ENCODE peak calls at places on chromosome 12, in ten cellular contexts. One of them, this sample, is unnamed.

GRCh38 chr12:67807808-67808207 is 159.3 kb downstream of the DYRK2 start:
- DNase-seq in HepG2: no peak
- DNase-seq in GM12878: no peak
- DNase-seq in A549: no peak
- DNase-seq in WTC11: no peak
- DNase-seq in HCT116: no peak
- DNase-seq in endothelial cell of umbilical vein: no peak
- DNase-seq in SK-N-SH: no peak
- DNase-seq in H1: no peak
- DNase-seq in K562: no peak
- DNase-seq in this sample: no peak

GRCh38 chr12:101713059-101713682 is 15.7 kb downstream of the CHPT1 start:
- DNase-seq in endothelial cell of umbilical vein: no peak
- DNase-seq in HepG2: peak
- DNase-seq in H1: no peak
- DNase-seq in WTC11: no peak
- DNase-seq in K562: no peak
- DNase-seq in SK-N-SH: no peak
- DNase-seq in HCT116: no peak
- DNase-seq in GM12878: no peak
- DNase-seq in A549: no peak
- DNase-seq in this sample: no peak

GRCh38 chr12:4807116-4807783 is 87.0 kb downstream of the GALNT8 start:
- DNase-seq in SK-N-SH: no peak
- DNase-seq in endothelial cell of umbilical vein: no peak
- DNase-seq in A549: no peak
- DNase-seq in H1: no peak
- DNase-seq in GM12878: no peak
- DNase-seq in HepG2: no peak
- DNase-seq in WTC11: no peak
- DNase-seq in HCT116: no peak
- DNase-seq in K562: no peak
- DNase-seq in this sample: no peak

GRCh38 chr12:110252716-110253115 is 28.3 kb upstream of the ATP2A2 start:
- DNase-seq in HCT116: no peak
- DNase-seq in GM12878: no peak
- DNase-seq in WTC11: no peak
- DNase-seq in K562: no peak
- DNase-seq in HepG2: no peak
- DNase-seq in SK-N-SH: peak
- DNase-seq in endothelial cell of umbilical vein: no peak
- DNase-seq in H1: no peak
- DNase-seq in A549: no peak
- DNase-seq in this sample: no peak

GRCh38 chr12:11705010-11705409 is 55.5 kb downstream of the ETV6 start:
- DNase-seq in K562: no peak
- DNase-seq in endothelial cell of umbilical vein: peak
- DNase-seq in SK-N-SH: no peak
- DNase-seq in WTC11: no peak
- DNase-seq in GM12878: no peak
- DNase-seq in A549: peak
- DNase-seq in HepG2: peak
- DNase-seq in H1: no peak
- DNase-seq in HCT116: no peak
- DNase-seq in this sample: peak

GRCh38 chr12:62250671-62251608 is 9.3 kb upstream of the USP15 start:
- DNase-seq in HepG2: no peak
- DNase-seq in A549: no peak
- DNase-seq in K562: peak
- DNase-seq in H1: no peak
- DNase-seq in WTC11: no peak
- DNase-seq in GM12878: peak
- DNase-seq in HCT116: no peak
- DNase-seq in SK-N-SH: no peak
- DNase-seq in endothelial cell of umbilical vein: no peak
- DNase-seq in this sample: peak

GRCh38 chr12:49521391-49521790 is 17.4 kb upstream of the KCNH3 start:
- DNase-seq in endothelial cell of umbilical vein: no peak
- DNase-seq in SK-N-SH: no peak
- DNase-seq in HCT116: no peak
- DNase-seq in K562: no peak
- DNase-seq in H1: no peak
- DNase-seq in GM12878: no peak
- DNase-seq in WTC11: no peak
- DNase-seq in A549: no peak
- DNase-seq in HepG2: no peak
- DNase-seq in this sample: no peak

GRCh38 chr12:13896063-13896626 is 85.3 kb downstream of the GRIN2B start:
- DNase-seq in endothelial cell of umbilical vein: no peak
- DNase-seq in SK-N-SH: no peak
- DNase-seq in A549: peak
- DNase-seq in HepG2: no peak
- DNase-seq in H1: no peak
- DNase-seq in WTC11: no peak
- DNase-seq in GM12878: no peak
- DNase-seq in K562: no peak
- DNase-seq in HCT116: no peak
- DNase-seq in this sample: no peak

GRCh38 chr12:93502802-93503623 is 35.7 kb downstream of the MRPL42 start:
- DNase-seq in WTC11: peak
- DNase-seq in SK-N-SH: peak
- DNase-seq in HepG2: peak
- DNase-seq in endothelial cell of umbilical vein: peak
- DNase-seq in A549: no peak
- DNase-seq in GM12878: no peak
- DNase-seq in K562: peak
- DNase-seq in HCT116: peak
- DNase-seq in H1: peak
- DNase-seq in this sample: peak

GRCh38 chr12:106885546-106886249 is 70.0 kb upstream of the TMEM263 start:
- DNase-seq in SK-N-SH: no peak
- DNase-seq in WTC11: no peak
- DNase-seq in A549: no peak
- DNase-seq in K562: no peak
- DNase-seq in HCT116: no peak
- DNase-seq in HepG2: no peak
- DNase-seq in endothelial cell of umbilical vein: no peak
- DNase-seq in GM12878: no peak
- DNase-seq in H1: no peak
- DNase-seq in this sample: no peak

GRCh38 chr12:83634726-83635267 is 948.1 kb downstream of the TMTC2 start:
- DNase-seq in WTC11: no peak
- DNase-seq in HepG2: no peak
- DNase-seq in HCT116: no peak
- DNase-seq in A549: no peak
- DNase-seq in H1: no peak
- DNase-seq in K562: no peak
- DNase-seq in SK-N-SH: no peak
- DNase-seq in GM12878: no peak
- DNase-seq in endothelial cell of umbilical vein: no peak
- DNase-seq in this sample: no peak

GRCh38 chr12:86042062-86042461 is 168.0 kb downstream of the NTS start:
- DNase-seq in A549: no peak
- DNase-seq in GM12878: no peak
- DNase-seq in WTC11: no peak
- DNase-seq in endothelial cell of umbilical vein: no peak
- DNase-seq in HepG2: no peak
- DNase-seq in K562: no peak
- DNase-seq in HCT116: no peak
- DNase-seq in H1: no peak
- DNase-seq in SK-N-SH: no peak
- DNase-seq in this sample: no peak

GRCh38 chr12:93164103-93164880 is 213.4 kb upstream of the NUDT4 start:
- DNase-seq in HepG2: peak
- DNase-seq in WTC11: no peak
- DNase-seq in GM12878: no peak
- DNase-seq in K562: no peak
- DNase-seq in HCT116: no peak
- DNase-seq in endothelial cell of umbilical vein: no peak
- DNase-seq in SK-N-SH: no peak
- DNase-seq in A549: no peak
- DNase-seq in H1: no peak
- DNase-seq in this sample: no peak

GRCh38 chr12:57874166-57875108 is 27.9 kb upstream of the CTDSP2 start:
- DNase-seq in endothelial cell of umbilical vein: no peak
- DNase-seq in A549: no peak
- DNase-seq in GM12878: no peak
- DNase-seq in SK-N-SH: no peak
- DNase-seq in WTC11: no peak
- DNase-seq in H1: no peak
- DNase-seq in HepG2: no peak
- DNase-seq in HCT116: no peak
- DNase-seq in K562: no peak
- DNase-seq in this sample: peak
- TF ChIP-seq MAX in endothelial cell of umbilical vein: no peak
- TF ChIP-seq MAX in A549: no peak
- TF ChIP-seq MAX in GM12878: no peak
- TF ChIP-seq MAX in SK-N-SH: no peak
- TF ChIP-seq MAX in WTC11: no peak
- TF ChIP-seq MAX in H1: no peak
- TF ChIP-seq MAX in HepG2: no peak
- TF ChIP-seq MAX in HCT116: no peak
- TF ChIP-seq MAX in K562: no peak
- TF ChIP-seq MAX in this sample: no peak

DNA sequence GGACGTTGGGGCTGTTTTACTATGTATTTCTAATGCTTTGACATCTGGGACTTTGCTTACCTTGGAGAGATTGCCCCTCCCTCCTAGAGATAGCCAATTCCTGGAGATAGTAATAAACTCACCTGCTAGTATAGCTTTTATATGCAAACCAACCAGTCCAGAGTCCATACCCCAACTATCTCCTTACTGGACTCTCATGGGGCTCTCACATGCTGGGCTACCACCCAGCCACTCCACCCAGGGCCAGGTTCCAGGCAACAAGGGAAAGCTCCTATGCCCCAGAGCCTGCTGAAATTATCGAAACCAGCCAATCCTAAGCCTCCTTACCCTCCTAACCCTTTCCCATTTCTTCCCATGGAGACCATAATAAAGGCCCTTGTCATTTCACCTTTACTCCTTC is 25.5 kb upstream of the MGP start:
- DNase-seq in A549: no peak
- DNase-seq in SK-N-SH: no peak
- DNase-seq in H1: no peak
- DNase-seq in WTC11: no peak
- DNase-seq in K562: no peak
- DNase-seq in HCT116: no peak
- DNase-seq in endothelial cell of umbilical vein: no peak
- DNase-seq in GM12878: no peak
- DNase-seq in HepG2: no peak
- DNase-seq in this sample: no peak
- TF ChIP-seq MAX in A549: no peak
- TF ChIP-seq MAX in SK-N-SH: no peak
- TF ChIP-seq MAX in H1: no peak
- TF ChIP-seq MAX in WTC11: no peak
- TF ChIP-seq MAX in K562: no peak
- TF ChIP-seq MAX in HCT116: no peak
- TF ChIP-seq MAX in endothelial cell of umbilical vein: no peak
- TF ChIP-seq MAX in GM12878: no peak
- TF ChIP-seq MAX in HepG2: no peak
- TF ChIP-seq MAX in this sample: no peak

GRCh38 chr12:117316336-117316735 is 45.1 kb downstream of the NOS1 start:
- DNase-seq in K562: no peak
- DNase-seq in HepG2: no peak
- DNase-seq in H1: no peak
- DNase-seq in endothelial cell of umbilical vein: no peak
- DNase-seq in SK-N-SH: no peak
- DNase-seq in A549: no peak
- DNase-seq in WTC11: no peak
- DNase-seq in HCT116: no peak
- DNase-seq in GM12878: no peak
- DNase-seq in this sample: no peak

GRCh38 chr12:117318591-117318990 is 42.8 kb downstream of the NOS1 start:
- DNase-seq in GM12878: no peak
- DNase-seq in HCT116: no peak
- DNase-seq in HepG2: no peak
- DNase-seq in A549: no peak
- DNase-seq in endothelial cell of umbilical vein: no peak
- DNase-seq in SK-N-SH: no peak
- DNase-seq in WTC11: no peak
- DNase-seq in K562: no peak
- DNase-seq in H1: no peak
- DNase-seq in this sample: no peak

GRCh38 chr12:117322428-117322827 is 39.0 kb downstream of the NOS1 start:
- DNase-seq in HCT116: no peak
- DNase-seq in endothelial cell of umbilical vein: no peak
- DNase-seq in GM12878: no peak
- DNase-seq in A549: no peak
- DNase-seq in H1: no peak
- DNase-seq in HepG2: no peak
- DNase-seq in K562: no peak
- DNase-seq in WTC11: no peak
- DNase-seq in SK-N-SH: no peak
- DNase-seq in this sample: no peak

DNA sequence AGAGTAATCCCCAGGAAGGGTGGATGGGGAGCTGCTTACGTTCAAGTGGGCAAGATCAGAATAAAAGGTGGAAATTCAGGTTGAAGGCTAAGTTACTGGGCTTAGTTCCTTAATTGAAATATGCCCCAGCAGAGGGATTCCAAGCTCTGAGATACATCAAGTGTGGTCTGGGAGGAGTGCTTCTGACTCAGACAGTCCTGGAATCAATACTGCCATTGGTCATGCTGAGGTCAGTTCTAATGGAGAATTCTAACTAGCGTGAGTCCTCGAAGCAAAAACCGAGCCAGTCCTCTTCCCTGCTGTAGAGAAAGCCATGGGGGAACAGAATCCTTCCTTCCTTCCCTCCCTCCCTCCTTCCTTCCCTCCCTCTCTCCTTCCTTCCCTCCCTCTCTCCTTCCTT is 39.9 kb downstream of the NOS1 start:
- DNase-seq in endothelial cell of umbilical vein: no peak
- DNase-seq in A549: no peak
- DNase-seq in SK-N-SH: no peak
- DNase-seq in K562: no peak
- DNase-seq in HCT116: no peak
- DNase-seq in WTC11: no peak
- DNase-seq in H1: no peak
- DNase-seq in GM12878: no peak
- DNase-seq in HepG2: no peak
- DNase-seq in this sample: peak
- TF ChIP-seq MAX in endothelial cell of umbilical vein: no peak
- TF ChIP-seq MAX in A549: no peak
- TF ChIP-seq MAX in SK-N-SH: no peak
- TF ChIP-seq MAX in K562: no peak
- TF ChIP-seq MAX in HCT116: no peak
- TF ChIP-seq MAX in WTC11: no peak
- TF ChIP-seq MAX in H1: no peak
- TF ChIP-seq MAX in GM12878: no peak
- TF ChIP-seq MAX in HepG2: no peak
- TF ChIP-seq MAX in this sample: no peak

DNA sequence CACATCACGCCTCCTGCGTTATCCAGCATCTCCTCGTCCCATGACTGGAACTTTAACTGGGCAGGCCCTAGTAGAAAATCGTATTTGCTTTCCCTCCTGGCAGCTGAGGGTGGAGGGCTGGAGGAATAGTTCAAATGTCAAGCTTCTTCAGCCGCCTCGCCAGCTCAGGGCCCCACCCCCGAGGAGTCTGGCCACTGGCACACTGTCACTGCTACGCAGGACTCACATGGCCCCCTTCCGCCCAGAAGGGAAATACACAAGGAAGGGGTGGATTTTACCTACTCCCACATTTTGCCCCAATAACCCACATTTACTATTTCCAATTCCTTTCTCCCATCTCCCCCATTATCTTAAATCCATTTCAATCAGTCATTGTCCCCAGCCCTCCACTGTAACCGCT is 8.6 kb downstream of the SLC6A13 start:
- DNase-seq in HCT116: no peak
- DNase-seq in H1: peak
- DNase-seq in GM12878: no peak
- DNase-seq in K562: no peak
- DNase-seq in A549: no peak
- DNase-seq in SK-N-SH: no peak
- DNase-seq in HepG2: no peak
- DNase-seq in WTC11: no peak
- DNase-seq in endothelial cell of umbilical vein: no peak
- DNase-seq in this sample: no peak
- TF ChIP-seq MAX in HCT116: no peak
- TF ChIP-seq MAX in H1: no peak
- TF ChIP-seq MAX in GM12878: no peak
- TF ChIP-seq MAX in K562: no peak
- TF ChIP-seq MAX in A549: no peak
- TF ChIP-seq MAX in SK-N-SH: no peak
- TF ChIP-seq MAX in HepG2: no peak
- TF ChIP-seq MAX in WTC11: no peak
- TF ChIP-seq MAX in endothelial cell of umbilical vein: no peak
- TF ChIP-seq MAX in this sample: no peak

This sample was measured in NB4.